ENCODE peak calls at places on chromosomes 16 and 17, in eight cellular contexts. S is GM23248; M is EH; H is SJCRH30; W is neural crest cell; E is Ammon's horn; Q is stimulated activated CD8-positive, alpha-beta memory T cell treated with anti-CD3 and anti-CD28 coated beads, Interleukin-4, amount 100 ng/mL, for 1 hour; I is activated CD4-positive, alpha-beta T cell treated with anti-CD3 and anti-CD28 coated beads for 4 hours. J is an unnamed sample.
A peak's percentile ranks its signal among the peaks of the same experiment; 100 is the strongest.

GRCh38 chr16:5042574-5043171 is 8.9 kb upstream of the NAGPA start:
- DNase-seq in Q (no peak), E (peak; percentile 66), H (no peak), M (peak; percentile 49), W (no peak), I (no peak), S (peak; percentile 47), J (no peak)

GRCh38 chr16:27253526-27253930 is 15.0 kb downstream of the NSMCE1 start:
- DNase-seq in S (peak; percentile 93), W (no peak), H (no peak), I (no peak), M (peak; percentile 88), Q (no peak), E (no peak), J (no peak)

GRCh38 chr16:1074379-1074649 is 1.8 kb downstream of the SSTR5 start:
- DNase-seq in I (no peak), Q (no peak), M (no peak), E (no peak), W (no peak), S (no peak), H (no peak), J (no peak)

GRCh38 chr17:43665387-43666101 is 3.8 kb upstream of the MEOX1 start:
- DNase-seq in Q (no peak), E (no peak), S (no peak), H (peak; percentile 44), M (no peak), I (no peak), W (no peak), J (no peak)

GRCh38 chr17:82933006-82933310 is 93.1 kb upstream of the ZNF750 start:
- DNase-seq in E (no peak), S (no peak), I (no peak), W (no peak), M (no peak), H (no peak), Q (no peak), J (no peak)

GRCh38 chr16:12440233-12440530 is 363.5 kb downstream of the CPPED1 start:
- DNase-seq in H (no peak), M (peak; percentile 34), Q (no peak), E (no peak), W (no peak), S (peak; percentile 58), I (no peak), J (no peak)

GRCh38 chr16:4663756-4664465 is 29.5 kb upstream of the NUDT16L1 start:
- DNase-seq in I (no peak), E (peak; percentile 79), S (no peak), M (peak; percentile 15), H (no peak), W (no peak), Q (no peak), J (no peak)

GRCh38 chr16:71600822-71601221 is 23.9 kb upstream of the TAT start:
- DNase-seq in Q (no peak), W (no peak), S (no peak), H (no peak), E (no peak), I (no peak), M (no peak), J (no peak)

GRCh38 chr17:7885357-7886226 is 3.0 kb upstream of the CHD3 start:
- DNase-seq in W (peak; percentile 56), E (peak; percentile 13), Q (no peak), H (peak; percentile 97), M (peak; percentile 61), S (peak; percentile 66), I (peak; percentile 43), J (peak; percentile 41)

GRCh38 chr17:51435641-51436091 is 175.3 kb downstream of the UTP18 start:
- DNase-seq in Q (no peak), H (peak; percentile 66), S (peak; percentile 24), E (peak; percentile 65), W (peak; percentile 53), I (peak; percentile 50), M (peak; percentile 2), J (peak; percentile 71)

GRCh38 chr16:9567674-9568073 is 476.2 kb downstream of the HAPSTR1 start:
- DNase-seq in Q (no peak), E (no peak), H (no peak), W (no peak), M (no peak), S (no peak), I (no peak), J (no peak)

GRCh38 chr16:26430618-26431017 is 636.1 kb upstream of the C16orf82 start:
- DNase-seq in H (no peak), Q (no peak), E (no peak), W (no peak), I (no peak), S (no peak), M (no peak), J (no peak)

GRCh38 chr17:74513987-74514631 is 17.2 kb downstream of the CD300LB start:
- DNase-seq in E (no peak), H (peak; percentile 42), W (peak; percentile 25), Q (no peak), I (no peak), S (peak; percentile 80), M (peak; percentile 35), J (peak; percentile 30)

GRCh38 chr17:5667871-5668270 is 83.6 kb upstream of the NLRP1 start:
- DNase-seq in I (no peak), W (no peak), H (no peak), S (peak; percentile 34), Q (no peak), E (no peak), M (peak; percentile 7), J (no peak)

GRCh38 chr16:2692251-2692947 is 10.1 kb downstream of the KCTD5 start:
- DNase-seq in M (no peak), E (peak; percentile 90), H (peak; percentile 66), W (no peak), S (no peak), Q (no peak), I (no peak), J (peak; percentile 65)

GRCh38 chr17:5769936-5770335 is 185.6 kb upstream of the NLRP1 start:
- DNase-seq in E (no peak), M (no peak), Q (no peak), W (peak; percentile 34), S (no peak), H (peak; percentile 85), I (no peak), J (peak; percentile 24)

GRCh38 chr17:34412965-34413441 is 50.0 kb upstream of the CCL1 start:
- DNase-seq in S (peak; percentile 39), H (no peak), M (peak; percentile 1), I (no peak), E (no peak), Q (no peak), W (no peak), J (no peak)